ENCODE peak calls at places on chromosomes 13 and 19, in four cellular contexts. One of them, this sample, is unnamed. For H3K36me3, the result is how much of the 10 kb centered on the place peaks cover.

GRCh38 chr13:42478531-42479156 is 95.3 kb upstream of the TNFSF11 start:
- DNase-seq in H1: no peak
- DNase-seq in neural progenitor cell: peak
- DNase-seq in GM23248: peak
- DNase-seq in this sample: no peak

GRCh38 chr19:47305309-47305751 is 4.3 kb upstream of the C5AR1 start:
- DNase-seq in GM23248: peak
- DNase-seq in H1: peak
- DNase-seq in neural progenitor cell: peak
- DNase-seq in this sample: peak

GRCh38 chr13:76795701-76796695 is 90.2 kb downstream of the KCTD12 start:
- DNase-seq in neural progenitor cell: no peak
- DNase-seq in H1: no peak
- DNase-seq in GM23248: no peak
- DNase-seq in this sample: no peak

GRCh38 chr13:83877901-83878300 is 4.4 kb downstream of the SLITRK1 start:
- DNase-seq in H1: no peak
- DNase-seq in neural progenitor cell: peak
- DNase-seq in GM23248: no peak
- DNase-seq in this sample: no peak

GRCh38 chr19:39951686-39952085 is 17.3 kb upstream of the FCGBP start:
- DNase-seq in H1: no peak
- DNase-seq in GM23248: peak
- DNase-seq in neural progenitor cell: no peak
- DNase-seq in this sample: peak

GRCh38 chr13:38202730-38203129 is 146.9 kb upstream of the UFM1 start:
- DNase-seq in neural progenitor cell: no peak
- DNase-seq in H1: no peak
- DNase-seq in GM23248: peak
- DNase-seq in this sample: peak

GRCh38 chr19:7751157-7751783 is 3.9 kb upstream of the CD209 start:
- DNase-seq in GM23248: no peak
- DNase-seq in H1: no peak
- DNase-seq in neural progenitor cell: no peak
- DNase-seq in this sample: no peak

GRCh38 chr13:83731113-83731512 is 151.2 kb downstream of the SLITRK1 start:
- DNase-seq in H1: no peak
- DNase-seq in neural progenitor cell: no peak
- DNase-seq in GM23248: no peak
- DNase-seq in this sample: no peak

GRCh38 chr13:91045351-91046034 is 302.0 kb upstream of the MIR17HG start:
- DNase-seq in neural progenitor cell: peak
- DNase-seq in H1: no peak
- DNase-seq in GM23248: peak
- DNase-seq in this sample: no peak

GRCh38 chr19:30742981-30743380 is 370.8 kb downstream of the ZNF536 start:
- DNase-seq in GM23248: no peak
- DNase-seq in neural progenitor cell: no peak
- DNase-seq in H1: no peak
- DNase-seq in this sample: no peak
- H2AFZ ChIP-seq in GM23248: no peak
- H2AFZ ChIP-seq in neural progenitor cell: no peak
- H2AFZ ChIP-seq in H1: no peak
- H2AFZ ChIP-seq in this sample: no peak

DNA sequence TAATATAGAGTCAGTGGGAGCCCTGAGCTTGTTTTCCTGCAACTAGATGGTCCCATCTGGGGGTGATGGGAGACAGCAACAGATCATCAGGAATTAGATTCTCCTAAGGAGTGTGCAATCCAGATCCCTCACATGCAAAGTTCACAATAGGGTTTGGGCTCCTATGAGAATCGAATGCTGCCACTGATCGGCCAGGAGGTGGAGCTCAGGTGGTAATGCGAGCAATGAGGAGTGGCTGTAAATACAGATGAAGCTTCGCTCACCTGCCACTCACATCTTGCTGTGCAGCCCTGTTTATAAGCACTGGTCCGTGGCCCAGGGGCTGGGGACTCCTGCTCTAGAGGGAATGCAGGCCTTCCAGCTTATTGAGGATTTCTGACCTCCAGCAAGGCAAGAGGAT is 5.7 kb downstream of the ZNF558 start:
- DNase-seq in GM23248: no peak
- DNase-seq in H1: no peak
- DNase-seq in neural progenitor cell: no peak
- DNase-seq in this sample: no peak
- H3K36me3 ChIP-seq in GM23248: under half
- H3K36me3 ChIP-seq in H1: under half
- H3K36me3 ChIP-seq in neural progenitor cell: under half
- H3K36me3 ChIP-seq in this sample: under half

GRCh38 chr13:98182153-98182552 is 5.1 kb upstream of the RNF113B start:
- DNase-seq in GM23248: no peak
- DNase-seq in H1: no peak
- DNase-seq in neural progenitor cell: no peak
- DNase-seq in this sample: no peak

GRCh38 chr13:98182589-98182988 is 5.5 kb upstream of the RNF113B start:
- DNase-seq in neural progenitor cell: no peak
- DNase-seq in H1: no peak
- DNase-seq in GM23248: peak
- DNase-seq in this sample: peak

GRCh38 chr13:98176777-98177608 is at the start of gene RNF113B:
- DNase-seq in neural progenitor cell: no peak
- DNase-seq in H1: no peak
- DNase-seq in GM23248: no peak
- DNase-seq in this sample: no peak

GRCh38 chr13:98181106-98181815 is 4.2 kb upstream of the RNF113B start:
- DNase-seq in H1: no peak
- DNase-seq in GM23248: no peak
- DNase-seq in neural progenitor cell: no peak
- DNase-seq in this sample: peak

DNA sequence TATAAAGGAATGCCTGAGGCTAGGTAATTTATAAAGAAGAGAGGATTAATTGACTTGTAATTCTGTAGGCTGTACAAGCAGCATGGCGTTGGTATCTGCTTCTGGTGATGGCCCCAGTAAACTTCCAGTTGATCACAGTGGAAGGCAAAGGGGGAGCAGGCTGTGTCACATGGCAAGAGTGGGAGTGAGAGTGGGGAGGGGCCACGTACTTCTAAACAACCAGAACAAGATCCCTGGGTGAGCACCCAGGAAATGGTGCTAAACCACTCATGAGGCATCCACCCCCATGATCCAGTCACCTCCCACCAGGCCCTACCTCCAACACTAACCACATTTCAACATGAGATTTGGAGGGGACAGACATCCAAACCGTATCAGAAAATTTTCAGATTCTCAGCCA is 3.0 kb upstream of the RNF113B start:
- DNase-seq in GM23248: no peak
- DNase-seq in neural progenitor cell: no peak
- DNase-seq in H1: no peak
- DNase-seq in this sample: peak
- H3K9ac ChIP-seq in GM23248: no peak
- H3K9ac ChIP-seq in neural progenitor cell: no peak
- H3K9ac ChIP-seq in H1: no peak
- H3K9ac ChIP-seq in this sample: no peak

GRCh38 chr19:41225238-41226052 is 6.4 kb downstream of the AXL start:
- DNase-seq in H1: peak
- DNase-seq in GM23248: peak
- DNase-seq in neural progenitor cell: peak
- DNase-seq in this sample: peak
- H2AFZ ChIP-seq in H1: no peak
- H2AFZ ChIP-seq in GM23248: no peak
- H2AFZ ChIP-seq in neural progenitor cell: peak
- H2AFZ ChIP-seq in this sample: no peak

This sample was measured in astrocyte.